ENCODE peak calls at places on chromosomes 11 and 22, in four cellular contexts. I is astrocyte, X is IMR-90, A is MM.1S. G is an unnamed sample.

GRCh38 chr22:37549704-37550059 is 10.6 kb upstream of the CDC42EP1 start:
- DNase-seq in A (no peak), X (peak; percentile 50), I (peak; percentile 60), G (peak; percentile 89)

GRCh38 chr11:68495330-68495729 is 34.8 kb downstream of the PPP6R3 start:
- DNase-seq in A (no peak), X (no peak), I (no peak), G (no peak)

GRCh38 chr22:44825310-44826150 is 73.2 kb downstream of the ARHGAP8 start:
- DNase-seq in I (no peak), A (no peak), X (no peak), G (no peak)

GRCh38 chr22:22884010-22884887 is 3.4 kb upstream of the IGLL5 start:
- DNase-seq in X (peak; percentile 45), A (peak; percentile 87), I (no peak), G (peak; percentile 74)

GRCh38 chr22:24550028-24550901 is 4.7 kb downstream of the GUCD1 start:
- DNase-seq in A (no peak), X (no peak), I (no peak), G (peak; percentile 36)

GRCh38 chr11:61827573-61828378 is at the start of gene FADS2:
- DNase-seq in A (no peak), X (peak; percentile 89), I (peak; percentile 94), G (peak; percentile 71)

GRCh38 chr22:30822216-30823014 is 127.7 kb downstream of the OSBP2 start:
- DNase-seq in I (no peak), X (no peak), A (no peak), G (peak; percentile 54)

GRCh38 chr11:116962108-116962507 is 124.7 kb upstream of the APOA1 start:
- DNase-seq in I (peak; percentile 30), A (no peak), X (peak; percentile 74), G (no peak)

GRCh38 chr11:14424096-14424495 is 65.1 kb upstream of the RRAS2 start:
- DNase-seq in A (no peak), I (peak; percentile 63), X (peak; percentile 80), G (peak; percentile 78)

GRCh38 chr11:84430661-84431060 is 1144.5 kb upstream of the CCDC90B start:
- DNase-seq in A (peak; percentile 16), X (no peak), I (no peak), G (no peak)

DNA sequence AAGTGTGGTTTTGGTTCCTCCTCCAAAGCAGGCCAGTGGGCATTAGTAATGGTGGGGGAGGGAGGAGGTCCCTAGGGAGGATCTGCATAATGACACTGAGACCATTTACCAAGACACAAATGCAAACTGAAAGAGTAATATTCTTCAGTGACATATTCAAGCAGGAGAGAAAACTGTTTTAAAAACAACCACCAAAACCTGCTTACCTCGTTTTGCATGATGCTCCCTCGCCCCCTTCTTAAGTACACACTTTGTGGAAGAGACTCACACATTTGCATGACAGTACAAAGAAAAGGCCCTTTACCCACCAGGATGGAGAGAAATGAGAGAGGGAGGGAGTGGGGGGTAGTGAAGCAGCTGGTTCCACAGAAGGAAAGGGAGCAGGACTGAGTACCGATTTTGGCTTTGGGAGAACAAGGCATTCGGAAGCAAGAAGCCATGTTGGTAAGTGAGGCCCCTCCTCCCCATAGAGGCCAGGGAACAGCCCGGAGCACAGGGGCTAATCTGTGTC is 13.0 kb upstream of the OPCML start:
- DNase-seq in A (no peak), X (no peak), I (no peak), G (no peak)
- H2AFZ ChIP-seq in A (no peak overlapping the region), X (no peak overlapping the region), I (no peak overlapping the region), G (no peak overlapping the region)

GRCh38 chr11:13216019-13217006 is 61.3 kb upstream of the BMAL1 start:
- DNase-seq in I (peak; percentile 98), A (no peak), X (peak; percentile 98), G (peak; percentile 99)

GRCh38 chr11:13210424-13210823 is 67.2 kb upstream of the BMAL1 start:
- DNase-seq in X (peak; percentile 84), I (peak; percentile 59), A (peak; percentile 31), G (peak; percentile 87)

GRCh38 chr11:13215157-13215556 is 62.4 kb upstream of the BMAL1 start:
- DNase-seq in I (peak; percentile 85), X (peak; percentile 95), A (no peak), G (peak; percentile 91)

GRCh38 chr11:13209379-13209778 is 68.2 kb upstream of the BMAL1 start:
- DNase-seq in I (no peak), A (no peak), X (no peak), G (no peak)

DNA sequence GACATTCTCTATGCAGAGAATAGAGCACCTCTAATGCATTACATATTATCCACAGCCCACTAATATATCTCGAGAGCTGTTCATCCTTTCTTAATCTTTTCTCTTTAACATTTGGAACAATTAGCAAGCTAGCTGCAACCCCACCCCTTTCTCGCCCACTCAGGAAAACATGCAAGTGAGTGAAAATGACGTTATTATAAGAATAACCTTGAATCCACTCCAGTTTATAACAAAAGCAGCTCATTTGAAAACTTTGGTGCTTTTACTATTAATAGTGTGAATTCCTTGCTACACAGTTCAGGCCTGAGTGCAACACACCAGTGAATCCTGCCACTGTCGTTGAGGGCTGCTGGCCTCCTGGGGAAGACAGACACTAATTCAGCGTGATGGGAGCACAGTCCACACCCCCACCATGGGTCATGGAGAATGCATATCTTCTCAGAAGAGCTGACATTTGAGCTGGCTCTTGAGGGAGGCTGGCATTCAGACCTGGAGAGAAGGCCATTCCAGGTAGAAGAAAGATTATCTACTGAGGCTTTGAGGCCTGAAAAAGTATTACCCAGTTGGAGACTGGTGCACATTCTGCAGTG is 63.2 kb upstream of the BMAL1 start:
- DNase-seq in I (peak; percentile 52), X (no peak), A (no peak), G (peak; percentile 57)
- H2AFZ ChIP-seq in I (peak overlapping the region; percentile 35), X (peak overlapping the region; percentile 33), A (no peak overlapping the region), G (peak overlapping the region; percentile 54)

GRCh38 chr11:114161486-114162250 is 102.2 kb downstream of the ZBTB16 start:
- DNase-seq in I (no peak), X (no peak), A (no peak), G (no peak)

GRCh38 chr11:114162719-114163123 is 103.2 kb downstream of the ZBTB16 start:
- DNase-seq in I (peak; percentile 93), X (peak; percentile 94), A (no peak), G (peak; percentile 96)

GRCh38 chr11:114159802-114160588 is 100.5 kb downstream of the ZBTB16 start:
- DNase-seq in X (peak; percentile 90), A (peak; percentile 97), I (peak; percentile 87), G (peak; percentile 93)

GRCh38 chr11:114159320-114159719 is 99.8 kb downstream of the ZBTB16 start:
- DNase-seq in A (no peak), X (no peak), I (no peak), G (no peak)

DNA sequence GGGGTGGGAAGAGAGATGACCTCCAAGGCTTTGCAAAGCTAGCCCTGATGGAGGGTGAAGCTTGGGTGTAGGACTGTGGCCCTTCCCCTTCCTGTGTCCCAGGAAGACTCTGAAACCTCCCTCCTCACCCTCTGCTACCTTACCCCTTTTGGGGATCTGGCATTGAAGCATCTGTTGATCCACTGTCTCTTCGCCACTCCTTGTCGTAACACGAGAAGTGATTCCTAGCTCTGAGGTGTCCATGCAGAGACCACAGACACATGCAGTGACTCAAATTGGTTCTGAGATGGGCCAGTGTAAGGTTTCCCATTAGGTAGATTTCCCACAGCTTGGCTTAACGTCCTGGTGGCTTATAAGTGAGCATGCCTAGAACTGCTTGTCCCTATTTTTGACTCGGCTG is 101.4 kb downstream of the ZBTB16 start:
- DNase-seq in A (no peak), X (no peak), I (no peak), G (no peak)
- H2AFZ ChIP-seq in A (peak overlapping the region; percentile 42), X (no peak overlapping the region), I (no peak overlapping the region), G (no peak overlapping the region)

GRCh38 chr11:108891909-108892511 is 227.1 kb downstream of the DDX10 start:
- DNase-seq in A (no peak), X (no peak), I (no peak), G (no peak)
- H2AFZ ChIP-seq in A (no peak overlapping the region), X (no peak overlapping the region), I (no peak overlapping the region), G (no peak overlapping the region)

GRCh38 chr11:102600666-102601065 is 24.5 kb downstream of the MMP20 start:
- DNase-seq in A (no peak), X (no peak), I (no peak), G (peak; percentile 21)

GRCh38 chr11:102604875-102605274 is 20.3 kb downstream of the MMP20 start:
- DNase-seq in I (no peak), A (no peak), X (no peak), G (no peak)

GRCh38 chr11:102604011-102604410 is 21.1 kb downstream of the MMP20 start:
- DNase-seq in X (no peak), I (no peak), A (no peak), G (no peak)

GRCh38 chr11:102603576-102603975 is 21.6 kb downstream of the MMP20 start:
- DNase-seq in X (peak; percentile 27), I (peak; percentile 12), A (no peak), G (no peak)

GRCh38 chr11:102603091-102603490 is 22.0 kb downstream of the MMP20 start:
- DNase-seq in A (no peak), X (peak; percentile 73), I (peak; percentile 86), G (peak; percentile 49)
- H2AFZ ChIP-seq in A (no peak overlapping the region), X (peak overlapping the region; percentile 73), I (peak overlapping the region; percentile 28), G (no peak overlapping the region)

DNA sequence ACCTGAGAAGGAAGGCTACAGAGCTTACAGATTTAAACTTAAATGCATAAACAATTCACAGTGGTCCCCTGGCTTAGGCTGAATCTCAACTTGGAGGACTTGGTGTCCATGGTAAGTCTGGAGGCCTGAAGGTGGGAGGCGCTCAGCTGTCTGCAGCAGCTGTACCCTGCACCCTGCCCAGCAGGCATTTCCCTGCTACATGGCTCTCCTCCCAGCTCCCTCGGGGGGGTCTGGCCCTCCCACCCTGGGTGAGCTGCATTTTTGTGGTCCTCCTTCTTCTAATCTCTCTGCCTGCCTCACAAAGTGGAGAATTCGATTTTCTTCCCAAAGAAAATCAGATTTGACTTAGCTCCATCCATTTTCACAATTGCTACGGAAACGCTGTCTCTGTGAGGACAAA is 273.2 kb downstream of the KIRREL3 start:
- DNase-seq in X (no peak), A (no peak), I (peak; percentile 36), G (no peak)
- H2AFZ ChIP-seq in X (no peak overlapping the region), A (no peak overlapping the region), I (no peak overlapping the region), G (no peak overlapping the region)